ENCODE peak calls at places on chromosomes 12 and 14, in seven cellular contexts. One of them, this sample, is unnamed.

GRCh38 chr12:48336066-48336465 is 14.7 kb downstream of the ZNF641 start:
- DNase-seq in left colon: no peak
- DNase-seq in T-helper 1 cell: no peak
- DNase-seq in NCI-H1694 treated with DMSO at 0.1 percent for 48 hours: no peak
- DNase-seq in occipital lobe: no peak
- DNase-seq in left lobe of liver: no peak
- DNase-seq in K562: no peak
- DNase-seq in this sample: no peak

GRCh38 chr12:109387425-109388166 is 39.9 kb downstream of the MYO1H start:
- DNase-seq in left lobe of liver: no peak
- DNase-seq in NCI-H1694 treated with DMSO at 0.1 percent for 48 hours: peak; percentile 60
- DNase-seq in K562: peak; percentile 27
- DNase-seq in left colon: no peak
- DNase-seq in T-helper 1 cell: peak; percentile 10
- DNase-seq in occipital lobe: no peak
- DNase-seq in this sample: peak; percentile 32

GRCh38 chr14:25042362-25043299 is 7.3 kb downstream of the STXBP6 start:
- DNase-seq in NCI-H1694 treated with DMSO at 0.1 percent for 48 hours: no peak
- DNase-seq in left lobe of liver: no peak
- DNase-seq in K562: no peak
- DNase-seq in left colon: no peak
- DNase-seq in occipital lobe: peak; percentile 13
- DNase-seq in T-helper 1 cell: no peak
- DNase-seq in this sample: peak; percentile 17

GRCh38 chr12:128726866-128727265 is 96.9 kb downstream of the SLC15A4 start:
- DNase-seq in T-helper 1 cell: no peak
- DNase-seq in left lobe of liver: no peak
- DNase-seq in K562: no peak
- DNase-seq in NCI-H1694 treated with DMSO at 0.1 percent for 48 hours: no peak
- DNase-seq in left colon: peak; percentile 5
- DNase-seq in occipital lobe: no peak
- DNase-seq in this sample: no peak

GRCh38 chr12:10998204-10998603 is at the start of gene TAS2R20:
- DNase-seq in left lobe of liver: no peak
- DNase-seq in T-helper 1 cell: no peak
- DNase-seq in occipital lobe: no peak
- DNase-seq in left colon: no peak
- DNase-seq in K562: no peak
- DNase-seq in NCI-H1694 treated with DMSO at 0.1 percent for 48 hours: no peak
- DNase-seq in this sample: no peak

GRCh38 chr12:43692064-43692463 is 66.5 kb downstream of the PUS7L start:
- DNase-seq in occipital lobe: no peak
- DNase-seq in NCI-H1694 treated with DMSO at 0.1 percent for 48 hours: no peak
- DNase-seq in left lobe of liver: no peak
- DNase-seq in T-helper 1 cell: peak; percentile 1
- DNase-seq in K562: no peak
- DNase-seq in left colon: no peak
- DNase-seq in this sample: no peak

GRCh38 chr14:51328942-51329350 is 88.9 kb downstream of the TMX1 start:
- DNase-seq in left lobe of liver: no peak
- DNase-seq in left colon: no peak
- DNase-seq in K562: no peak
- DNase-seq in occipital lobe: no peak
- DNase-seq in T-helper 1 cell: no peak
- DNase-seq in NCI-H1694 treated with DMSO at 0.1 percent for 48 hours: no peak
- DNase-seq in this sample: no peak

GRCh38 chr12:59834659-59835474 is 239.0 kb downstream of the SLC16A7 start:
- DNase-seq in occipital lobe: no peak
- DNase-seq in T-helper 1 cell: peak; percentile 1
- DNase-seq in left lobe of liver: no peak
- DNase-seq in left colon: no peak
- DNase-seq in NCI-H1694 treated with DMSO at 0.1 percent for 48 hours: no peak
- DNase-seq in K562: peak; percentile 10
- DNase-seq in this sample: peak; percentile 17

GRCh38 chr14:71665157-71665556 is 267.1 kb upstream of the RGS6 start:
- DNase-seq in occipital lobe: no peak
- DNase-seq in K562: no peak
- DNase-seq in NCI-H1694 treated with DMSO at 0.1 percent for 48 hours: no peak
- DNase-seq in left lobe of liver: no peak
- DNase-seq in T-helper 1 cell: no peak
- DNase-seq in left colon: no peak
- DNase-seq in this sample: no peak

GRCh38 chr12:19129486-19130223 is at the start of gene PLEKHA5:
- DNase-seq in left colon: peak; percentile 76
- DNase-seq in left lobe of liver: peak; percentile 86
- DNase-seq in T-helper 1 cell: peak; percentile 43
- DNase-seq in occipital lobe: peak; percentile 30
- DNase-seq in NCI-H1694 treated with DMSO at 0.1 percent for 48 hours: peak; percentile 58
- DNase-seq in K562: peak; percentile 87
- DNase-seq in this sample: peak; percentile 60

GRCh38 chr12:70366581-70367267 is 634 bp downstream of the KCNMB4 start:
- DNase-seq in occipital lobe: peak; percentile 54
- DNase-seq in NCI-H1694 treated with DMSO at 0.1 percent for 48 hours: peak; percentile 12
- DNase-seq in K562: peak; percentile 14
- DNase-seq in left lobe of liver: peak; percentile 46
- DNase-seq in T-helper 1 cell: peak; percentile 72
- DNase-seq in left colon: peak; percentile 50
- DNase-seq in this sample: peak; percentile 70

GRCh38 chr14:34699873-34700621 is 14.3 kb downstream of the CFL2 start:
- DNase-seq in K562: no peak
- DNase-seq in left lobe of liver: no peak
- DNase-seq in NCI-H1694 treated with DMSO at 0.1 percent for 48 hours: peak; percentile 100
- DNase-seq in left colon: no peak
- DNase-seq in occipital lobe: no peak
- DNase-seq in T-helper 1 cell: no peak
- DNase-seq in this sample: no peak

GRCh38 chr14:64769096-64770020 is 65.1 kb downstream of the PLEKHG3 start:
- DNase-seq in NCI-H1694 treated with DMSO at 0.1 percent for 48 hours: no peak
- DNase-seq in K562: no peak
- DNase-seq in left lobe of liver: no peak
- DNase-seq in occipital lobe: no peak
- DNase-seq in left colon: no peak
- DNase-seq in T-helper 1 cell: no peak
- DNase-seq in this sample: no peak

GRCh38 chr14:53054457-53054856 is 98.7 kb downstream of the DDHD1 start:
- DNase-seq in NCI-H1694 treated with DMSO at 0.1 percent for 48 hours: no peak
- DNase-seq in occipital lobe: no peak
- DNase-seq in left colon: no peak
- DNase-seq in T-helper 1 cell: no peak
- DNase-seq in left lobe of liver: no peak
- DNase-seq in K562: no peak
- DNase-seq in this sample: no peak

GRCh38 chr12:119178544-119179334 is at the start of gene HSPB8:
- DNase-seq in occipital lobe: peak; percentile 58
- DNase-seq in left lobe of liver: peak; percentile 60
- DNase-seq in NCI-H1694 treated with DMSO at 0.1 percent for 48 hours: no peak
- DNase-seq in T-helper 1 cell: no peak
- DNase-seq in left colon: peak; percentile 56
- DNase-seq in K562: peak; percentile 31
- DNase-seq in this sample: peak; percentile 39

GRCh38 chr12:97573901-97574300 is 111.3 kb downstream of the RMST start:
- DNase-seq in left colon: no peak
- DNase-seq in T-helper 1 cell: no peak
- DNase-seq in K562: no peak
- DNase-seq in NCI-H1694 treated with DMSO at 0.1 percent for 48 hours: no peak
- DNase-seq in left lobe of liver: no peak
- DNase-seq in occipital lobe: no peak
- DNase-seq in this sample: no peak

GRCh38 chr14:41642402-41643195 is 35.9 kb downstream of the LRFN5 start:
- DNase-seq in left lobe of liver: no peak
- DNase-seq in K562: no peak
- DNase-seq in occipital lobe: no peak
- DNase-seq in NCI-H1694 treated with DMSO at 0.1 percent for 48 hours: no peak
- DNase-seq in T-helper 1 cell: no peak
- DNase-seq in left colon: no peak
- DNase-seq in this sample: no peak

GRCh38 chr14:51996148-51996746 is 6.9 kb downstream of the RTRAF start:
- DNase-seq in NCI-H1694 treated with DMSO at 0.1 percent for 48 hours: peak; percentile 42
- DNase-seq in T-helper 1 cell: peak; percentile 32
- DNase-seq in left lobe of liver: no peak
- DNase-seq in occipital lobe: no peak
- DNase-seq in K562: no peak
- DNase-seq in left colon: no peak
- DNase-seq in this sample: no peak

This sample was measured in cerebellar cortex.